ENCODE peak calls at places on chromosomes 6 and 20, in eight cellular contexts. P is MM.1S, M is EL, Q is foreskin fibroblast, D is aorta, A is HT1080, K is NCI-H460, S is mesenchymal stem cell. T is an unnamed sample.

GRCh38 chr6:150881911-150882481 is 16.5 kb downstream of the MTHFD1L start:
- DNase-seq in M (peak), A (peak), D (no peak), S (peak), K (peak), Q (peak), P (no peak), T (no peak)

GRCh38 chr20:5041433-5041832 is 40.1 kb upstream of the SLC23A2 start:
- DNase-seq in M (peak), K (peak), S (peak), Q (no peak), P (no peak), A (no peak), D (no peak), T (no peak)

GRCh38 chr20:62066339-62066982 is 780 bp upstream of the TAF4 start:
- DNase-seq in P (peak), K (peak), S (peak), D (no peak), M (peak), A (peak), Q (no peak), T (no peak)

GRCh38 chr6:14953806-14954205 is 292.1 kb upstream of the JARID2 start:
- DNase-seq in P (no peak), K (no peak), Q (no peak), M (no peak), A (no peak), S (no peak), D (no peak), T (no peak)

GRCh38 chr20:10647471-10647870 is 26.3 kb downstream of the JAG1 start:
- DNase-seq in Q (no peak), P (no peak), K (no peak), S (no peak), A (no peak), M (peak), D (no peak), T (no peak)

GRCh38 chr6:48109902-48110301 is 1.1 kb downstream of the PTCHD4 start:
- DNase-seq in M (no peak), P (no peak), K (no peak), S (peak), Q (no peak), D (no peak), A (peak), T (no peak)

GRCh38 chr6:100472674-100473073 is 8.0 kb upstream of the SIM1 start:
- DNase-seq in K (no peak), P (peak), M (peak), S (peak), D (no peak), A (peak), Q (peak), T (no peak)

GRCh38 chr6:117477988-117478852 is 4.3 kb upstream of the DCBLD1 start:
- DNase-seq in P (peak), Q (no peak), D (no peak), S (no peak), A (peak), K (no peak), M (no peak), T (no peak)

GRCh38 chr6:143405381-143406154 is 44.9 kb downstream of the ADAT2 start:
- DNase-seq in D (no peak), A (peak), Q (peak), K (no peak), M (peak), P (no peak), S (peak), T (no peak)

GRCh38 chr6:39424831-39425230 is 102.3 kb upstream of the KCNK16 start:
- DNase-seq in A (no peak), Q (no peak), M (no peak), S (no peak), K (no peak), P (no peak), D (no peak), T (no peak)

GRCh38 chr20:34980543-34981213 is 25.0 kb downstream of the MYH7B start:
- DNase-seq in K (no peak), A (no peak), P (no peak), M (no peak), Q (no peak), D (no peak), S (peak), T (no peak)

GRCh38 chr6:143157146-143157545 is 96.5 kb downstream of the AIG1 start:
- DNase-seq in S (no peak), D (no peak), Q (peak), M (peak), K (no peak), P (no peak), A (no peak), T (no peak)